ENCODE peak calls at places on chromosomes 1 and 21, in four cellular contexts. H is cardiac fibroblast, I is IMR-90, G is uterus. Z is an unnamed sample.

GRCh38 chr1:39711359-39712340 is 20.4 kb upstream of the HPCAL4 start:
- DNase-seq in I (peak; percentile 30), H (peak; percentile 17), G (no peak), Z (no peak)

GRCh38 chr1:59682405-59683080 is 132.2 kb upstream of the HOOK1 start:
- DNase-seq in I (peak; percentile 77), G (no peak), H (no peak), Z (peak; percentile 52)

GRCh38 chr1:37593726-37594125 is 2.0 kb downstream of the GNL2 start:
- DNase-seq in H (no peak), I (no peak), G (no peak), Z (no peak)

GRCh38 chr1:70487910-70488665 is 77.0 kb downstream of the CTH start:
- DNase-seq in I (peak; percentile 34), H (peak; percentile 57), G (no peak), Z (peak; percentile 43)

GRCh38 chr1:7586031-7586941 is 184.8 kb upstream of the VAMP3 start:
- DNase-seq in I (no peak), G (no peak), H (no peak), Z (no peak)

GRCh38 chr21:41043008-41043407 is 125.0 kb upstream of the BACE2 start:
- DNase-seq in I (no peak), H (no peak), G (no peak), Z (no peak)

GRCh38 chr1:77288275-77288674 is 6.5 kb downstream of the AK5 start:
- DNase-seq in H (peak; percentile 67), I (peak; percentile 48), G (no peak), Z (no peak)

GRCh38 chr1:19484793-19485361 is 462 bp downstream of the CAPZB start:
- DNase-seq in H (no peak), G (no peak), I (no peak), Z (no peak)

GRCh38 chr1:98967122-98967521 is 37.5 kb downstream of the PLPPR5 start:
- DNase-seq in I (no peak), G (no peak), H (no peak), Z (no peak)

GRCh38 chr1:160359559-160360226 is 7.2 kb upstream of the NHLH1 start:
- DNase-seq in G (no peak), H (no peak), I (peak; percentile 32), Z (peak; percentile 43)

GRCh38 chr1:218476385-218476784 is 131.2 kb downstream of the TGFB2 start:
- DNase-seq in H (peak; percentile 92), I (peak; percentile 88), G (no peak), Z (peak; percentile 86)

GRCh38 chr1:219461891-219462528 is 150.9 kb downstream of the ZC3H11B start:
- DNase-seq in H (no peak), I (no peak), G (no peak), Z (no peak)

GRCh38 chr1:36322786-36323635 is 434 bp downstream of the EVA1B start:
- DNase-seq in G (peak; percentile 63), I (peak; percentile 59), H (peak; percentile 71), Z (peak; percentile 61)

GRCh38 chr1:48223372-48224081 is 1.0 kb downstream of the SLC5A9 start:
- DNase-seq in H (no peak), I (no peak), G (no peak), Z (no peak)

GRCh38 chr1:23122023-23122738 is 46.5 kb downstream of the LUZP1 start:
- DNase-seq in G (peak; percentile 51), I (peak; percentile 77), H (peak; percentile 56), Z (peak; percentile 59)

GRCh38 chr1:182281541-182281940 is 110.0 kb downstream of the GLUL start:
- DNase-seq in H (no peak), G (no peak), I (no peak), Z (no peak)

GRCh38 chr1:240126821-240127220 is 35.1 kb downstream of the FMN2 start:
- DNase-seq in G (no peak), H (no peak), I (peak; percentile 25), Z (no peak)

GRCh38 chr1:193960499-193960898 is 774.1 kb upstream of the B3GALT2 start:
- DNase-seq in G (no peak), H (no peak), I (no peak), Z (no peak)
- H3K4me3 ChIP-seq in G (no peak overlapping the region), H (no peak overlapping the region), I (no peak overlapping the region), Z (no peak overlapping the region)

GRCh38 chr1:44401256-44402228 is 3.5 kb upstream of the RNF220 start:
- DNase-seq in H (peak; percentile 25), I (no peak), G (no peak), Z (no peak)
- TF ChIP-seq CTCF in H (no peak), I (no peak), G (no peak), Z (no peak)

GRCh38 chr1:225155555-225155954 is 226.1 kb downstream of the DNAH14 start:
- DNase-seq in G (no peak), I (no peak), H (no peak), Z (no peak)
- H3K4me3 ChIP-seq in G (no peak overlapping the region), I (no peak overlapping the region), H (no peak overlapping the region), Z (no peak overlapping the region)

DNA sequence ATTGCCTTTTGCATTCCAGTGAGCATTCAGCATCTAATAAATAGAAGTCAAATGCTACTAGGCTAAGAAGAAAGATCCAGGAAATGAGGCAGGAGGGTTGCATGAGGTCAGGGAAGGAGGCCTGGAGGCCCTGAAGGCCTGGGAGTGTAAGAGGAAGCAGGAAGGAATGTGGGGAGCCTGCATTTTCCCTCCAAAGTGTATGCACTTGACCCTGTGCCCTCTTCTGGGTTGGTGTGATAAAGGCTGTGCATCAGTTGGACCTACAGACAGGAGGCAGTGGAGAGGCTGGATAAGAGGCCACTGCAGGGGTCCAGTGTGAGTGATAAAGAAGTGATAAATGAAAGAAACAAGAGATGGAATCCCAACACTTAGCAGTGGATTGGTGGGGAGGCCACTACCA is 20.4 kb downstream of the KIAA1614 start:
- DNase-seq in I (no peak), G (no peak), H (no peak), Z (no peak)
- TF ChIP-seq CTCF in I (no peak), G (no peak), H (no peak), Z (no peak)

DNA sequence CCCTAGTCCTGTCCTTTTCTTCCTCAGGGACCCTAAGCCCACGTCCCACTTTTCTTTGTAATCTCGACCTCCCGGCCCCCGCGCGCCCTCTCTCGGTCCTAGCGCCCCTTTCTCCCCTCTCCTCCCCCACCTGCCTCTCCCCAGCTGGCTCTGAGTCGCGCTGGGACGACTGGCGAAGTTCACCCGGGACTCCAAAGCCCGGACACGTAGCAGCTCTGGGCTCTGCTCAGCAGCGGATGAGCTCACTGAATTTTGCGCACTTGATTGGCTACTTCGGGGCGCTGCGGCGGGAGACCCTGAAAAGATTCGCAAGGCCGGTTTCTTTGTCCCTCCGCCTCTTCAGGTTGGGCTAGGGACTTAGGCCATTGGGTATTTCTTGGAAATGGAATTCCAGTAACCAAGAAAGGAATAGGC is 16.3 kb upstream of the ACKR1 start:
- DNase-seq in H (peak; percentile 41), I (peak; percentile 22), G (peak; percentile 44), Z (no peak)
- H3K4me3 ChIP-seq in H (no peak overlapping the region), I (no peak overlapping the region), G (peak overlapping the region; percentile 26), Z (no peak overlapping the region)

DNA sequence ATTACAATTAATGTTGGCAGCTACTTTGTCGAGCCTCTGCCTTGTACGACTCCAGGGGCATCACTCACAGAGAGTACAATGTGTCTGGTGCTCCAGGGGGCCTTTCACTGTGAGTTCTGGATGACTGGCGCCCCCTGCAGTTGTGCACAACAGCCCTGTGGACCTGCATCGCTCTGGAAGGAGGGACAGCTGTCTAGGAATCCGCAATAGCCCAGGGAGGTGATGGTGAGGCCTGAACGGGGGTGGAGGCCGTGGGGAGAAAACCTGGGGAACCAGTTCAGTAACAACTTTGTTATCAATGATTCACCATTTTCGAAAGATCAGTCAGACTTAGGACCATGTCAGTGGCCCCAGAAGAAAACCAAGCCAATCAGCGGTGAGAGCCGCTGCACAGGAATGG is 189.1 kb downstream of the KAZN start:
- DNase-seq in G (no peak), H (no peak), I (no peak), Z (no peak)
- TF ChIP-seq CTCF in G (no peak), H (no peak), I (no peak), Z (no peak)

GRCh38 chr1:212482352-212483153 is 49.8 kb downstream of the NENF start:
- DNase-seq in G (no peak), I (peak; percentile 51), H (peak; percentile 78), Z (peak; percentile 82)
- H3K4me3 ChIP-seq in G (no peak overlapping the region), I (no peak overlapping the region), H (no peak overlapping the region), Z (no peak overlapping the region)

DNA sequence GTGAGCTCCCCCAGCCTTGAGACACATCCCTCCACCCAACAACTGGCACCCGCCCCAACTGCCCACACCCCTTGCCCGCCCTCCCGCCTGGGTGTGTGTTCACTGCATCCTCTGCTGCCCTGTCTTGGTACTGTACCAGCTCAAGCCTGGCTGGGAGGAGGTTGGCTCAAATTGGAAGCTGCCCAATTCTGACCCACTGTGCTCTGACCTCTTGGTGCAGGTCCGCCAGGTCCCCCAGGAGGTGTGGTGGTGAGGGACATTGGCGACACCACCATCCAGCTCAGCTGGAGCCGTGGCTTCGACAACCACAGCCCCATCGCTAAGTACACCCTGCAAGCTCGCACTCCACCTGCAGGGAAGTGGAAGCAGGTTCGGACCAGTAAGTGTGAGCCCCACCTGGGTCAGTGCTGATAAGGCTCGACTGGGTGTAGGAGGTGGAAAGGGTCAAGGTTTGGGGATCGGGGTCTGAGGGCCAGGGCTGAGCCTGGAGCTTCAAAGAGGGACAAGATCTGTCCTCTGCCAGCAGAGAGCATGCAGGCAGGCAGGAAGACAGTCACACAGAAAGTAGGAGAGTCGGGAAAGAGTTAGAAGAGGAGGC is 17.9 kb downstream of the TMEM81 start:
- DNase-seq in H (no peak), G (no peak), I (no peak), Z (no peak)
- TF ChIP-seq CTCF in H (no peak), G (no peak), I (peak; percentile 2), Z (no peak)

Z was measured in astrocyte of the spinal cord.